ENCODE peak calls at places on chromosome 9, in nine cellular contexts. One of them, this sample, is unnamed.
A peak's percentile ranks its signal among the peaks of the same experiment; 100 is the strongest.

GRCh38 chr9:77980622-77981021 is 51.0 kb downstream of the GNAQ start:
- DNase-seq in H1: no peak
- DNase-seq in Peyer's patch: no peak
- DNase-seq in foreskin fibroblast: peak; percentile 70
- DNase-seq in OCI-LY7: no peak
- DNase-seq in GM23248: peak; percentile 77
- DNase-seq in CD8-positive, alpha-beta memory T cell: no peak
- DNase-seq in A549: no peak
- DNase-seq in fibroblast of pulmonary artery: peak; percentile 73
- DNase-seq in this sample: no peak

GRCh38 chr9:37104183-37104889 is 16.0 kb upstream of the ZCCHC7 start:
- DNase-seq in H1: no peak
- DNase-seq in Peyer's patch: no peak
- DNase-seq in foreskin fibroblast: peak; percentile 94
- DNase-seq in OCI-LY7: no peak
- DNase-seq in GM23248: peak; percentile 95
- DNase-seq in CD8-positive, alpha-beta memory T cell: no peak
- DNase-seq in A549: peak; percentile 29
- DNase-seq in fibroblast of pulmonary artery: peak; percentile 77
- DNase-seq in this sample: no peak

GRCh38 chr9:134475051-134475790 is 149.0 kb downstream of the RXRA start:
- DNase-seq in H1: no peak
- DNase-seq in Peyer's patch: peak; percentile 77
- DNase-seq in foreskin fibroblast: peak; percentile 90
- DNase-seq in OCI-LY7: no peak
- DNase-seq in GM23248: peak; percentile 93
- DNase-seq in CD8-positive, alpha-beta memory T cell: no peak
- DNase-seq in A549: peak; percentile 30
- DNase-seq in fibroblast of pulmonary artery: peak; percentile 86
- DNase-seq in this sample: no peak

GRCh38 chr9:70868661-70869652 is 252.5 kb downstream of the TRPM3 start:
- DNase-seq in H1: no peak
- DNase-seq in Peyer's patch: no peak
- DNase-seq in foreskin fibroblast: peak; percentile 18
- DNase-seq in OCI-LY7: no peak
- DNase-seq in GM23248: no peak
- DNase-seq in CD8-positive, alpha-beta memory T cell: no peak
- DNase-seq in A549: no peak
- DNase-seq in fibroblast of pulmonary artery: peak; percentile 87
- DNase-seq in this sample: no peak

GRCh38 chr9:134390537-134390936 is 64.3 kb downstream of the RXRA start:
- DNase-seq in H1: no peak
- DNase-seq in Peyer's patch: peak; percentile 85
- DNase-seq in foreskin fibroblast: no peak
- DNase-seq in OCI-LY7: no peak
- DNase-seq in GM23248: no peak
- DNase-seq in CD8-positive, alpha-beta memory T cell: peak; percentile 80
- DNase-seq in A549: no peak
- DNase-seq in fibroblast of pulmonary artery: no peak
- DNase-seq in this sample: no peak

GRCh38 chr9:134698587-134699342 is 57.2 kb downstream of the COL5A1 start:
- DNase-seq in H1: peak; percentile 82
- DNase-seq in Peyer's patch: peak; percentile 60
- DNase-seq in foreskin fibroblast: peak; percentile 81
- DNase-seq in OCI-LY7: peak; percentile 60
- DNase-seq in GM23248: peak; percentile 50
- DNase-seq in CD8-positive, alpha-beta memory T cell: no peak
- DNase-seq in A549: peak; percentile 74
- DNase-seq in fibroblast of pulmonary artery: peak; percentile 55
- DNase-seq in this sample: peak; percentile 76

GRCh38 chr9:127444283-127444920 is 6.8 kb downstream of the RPL12 start:
- DNase-seq in H1: no peak
- DNase-seq in Peyer's patch: no peak
- DNase-seq in foreskin fibroblast: peak; percentile 18
- DNase-seq in OCI-LY7: peak; percentile 17
- DNase-seq in GM23248: peak; percentile 18
- DNase-seq in CD8-positive, alpha-beta memory T cell: no peak
- DNase-seq in A549: peak; percentile 53
- DNase-seq in fibroblast of pulmonary artery: no peak
- DNase-seq in this sample: no peak

GRCh38 chr9:113233146-113233545 is 11.8 kb downstream of the SLC31A1 start:
- DNase-seq in H1: no peak
- DNase-seq in Peyer's patch: no peak
- DNase-seq in foreskin fibroblast: no peak
- DNase-seq in OCI-LY7: no peak
- DNase-seq in GM23248: no peak
- DNase-seq in CD8-positive, alpha-beta memory T cell: no peak
- DNase-seq in A549: no peak
- DNase-seq in fibroblast of pulmonary artery: peak; percentile 37
- DNase-seq in this sample: no peak

GRCh38 chr9:93597142-93597706 is 20.8 kb downstream of the PHF2 start:
- DNase-seq in H1: no peak
- DNase-seq in Peyer's patch: peak; percentile 24
- DNase-seq in foreskin fibroblast: no peak
- DNase-seq in OCI-LY7: no peak
- DNase-seq in GM23248: no peak
- DNase-seq in CD8-positive, alpha-beta memory T cell: no peak
- DNase-seq in A549: no peak
- DNase-seq in fibroblast of pulmonary artery: no peak
- DNase-seq in this sample: no peak

GRCh38 chr9:16150938-16151650 is 598.3 kb downstream of the CCDC171 start:
- DNase-seq in H1: no peak
- DNase-seq in Peyer's patch: no peak
- DNase-seq in foreskin fibroblast: no peak
- DNase-seq in OCI-LY7: no peak
- DNase-seq in GM23248: no peak
- DNase-seq in CD8-positive, alpha-beta memory T cell: no peak
- DNase-seq in A549: no peak
- DNase-seq in fibroblast of pulmonary artery: no peak
- DNase-seq in this sample: no peak

GRCh38 chr9:93230185-93230584 is 46.2 kb downstream of the WNK2 start:
- DNase-seq in H1: no peak
- DNase-seq in Peyer's patch: no peak
- DNase-seq in foreskin fibroblast: no peak
- DNase-seq in OCI-LY7: no peak
- DNase-seq in GM23248: no peak
- DNase-seq in CD8-positive, alpha-beta memory T cell: no peak
- DNase-seq in A549: no peak
- DNase-seq in fibroblast of pulmonary artery: no peak
- DNase-seq in this sample: no peak

GRCh38 chr9:4382722-4383317 is 83.0 kb upstream of the GLIS3 start:
- DNase-seq in H1: no peak
- DNase-seq in Peyer's patch: peak; percentile 59
- DNase-seq in foreskin fibroblast: peak; percentile 58
- DNase-seq in OCI-LY7: no peak
- DNase-seq in GM23248: peak; percentile 56
- DNase-seq in CD8-positive, alpha-beta memory T cell: peak; percentile 17
- DNase-seq in A549: peak; percentile 28
- DNase-seq in fibroblast of pulmonary artery: peak; percentile 55
- DNase-seq in this sample: peak; percentile 11

GRCh38 chr9:459491-460444 is 245.1 kb downstream of the DOCK8 start:
- DNase-seq in H1: no peak
- DNase-seq in Peyer's patch: no peak
- DNase-seq in foreskin fibroblast: no peak
- DNase-seq in OCI-LY7: peak; percentile 10
- DNase-seq in GM23248: no peak
- DNase-seq in CD8-positive, alpha-beta memory T cell: peak; percentile 11
- DNase-seq in A549: no peak
- DNase-seq in fibroblast of pulmonary artery: no peak
- DNase-seq in this sample: no peak

GRCh38 chr9:95181226-95181818 is 136.2 kb downstream of the FANCC start:
- DNase-seq in H1: no peak
- DNase-seq in Peyer's patch: no peak
- DNase-seq in foreskin fibroblast: peak; percentile 53
- DNase-seq in OCI-LY7: peak; percentile 39
- DNase-seq in GM23248: peak; percentile 51
- DNase-seq in CD8-positive, alpha-beta memory T cell: no peak
- DNase-seq in A549: no peak
- DNase-seq in fibroblast of pulmonary artery: peak; percentile 41
- DNase-seq in this sample: no peak

GRCh38 chr9:68703672-68704071 is 1.4 kb upstream of the PIP5K1B start:
- DNase-seq in H1: no peak
- DNase-seq in Peyer's patch: no peak
- DNase-seq in foreskin fibroblast: no peak
- DNase-seq in OCI-LY7: no peak
- DNase-seq in GM23248: no peak
- DNase-seq in CD8-positive, alpha-beta memory T cell: no peak
- DNase-seq in A549: no peak
- DNase-seq in fibroblast of pulmonary artery: no peak
- DNase-seq in this sample: no peak

GRCh38 chr9:108859459-108860114 is 2.5 kb upstream of the ACTL7A start:
- DNase-seq in H1: no peak
- DNase-seq in Peyer's patch: no peak
- DNase-seq in foreskin fibroblast: peak; percentile 27
- DNase-seq in OCI-LY7: no peak
- DNase-seq in GM23248: no peak
- DNase-seq in CD8-positive, alpha-beta memory T cell: no peak
- DNase-seq in A549: no peak
- DNase-seq in fibroblast of pulmonary artery: no peak
- DNase-seq in this sample: no peak

GRCh38 chr9:108860354-108860753 is 1.7 kb upstream of the ACTL7A start:
- DNase-seq in H1: no peak
- DNase-seq in Peyer's patch: no peak
- DNase-seq in foreskin fibroblast: peak; percentile 31
- DNase-seq in OCI-LY7: no peak
- DNase-seq in GM23248: no peak
- DNase-seq in CD8-positive, alpha-beta memory T cell: no peak
- DNase-seq in A549: no peak
- DNase-seq in fibroblast of pulmonary artery: no peak
- DNase-seq in this sample: no peak

GRCh38 chr9:108861997-108862396 is at the start of gene ACTL7A:
- DNase-seq in H1: no peak
- DNase-seq in Peyer's patch: no peak
- DNase-seq in foreskin fibroblast: no peak
- DNase-seq in OCI-LY7: no peak
- DNase-seq in GM23248: no peak
- DNase-seq in CD8-positive, alpha-beta memory T cell: no peak
- DNase-seq in A549: no peak
- DNase-seq in fibroblast of pulmonary artery: no peak
- DNase-seq in this sample: no peak

GRCh38 chr9:108861464-108861863 is 602 bp upstream of the ACTL7A start:
- DNase-seq in H1: no peak
- DNase-seq in Peyer's patch: no peak
- DNase-seq in foreskin fibroblast: no peak
- DNase-seq in OCI-LY7: no peak
- DNase-seq in GM23248: no peak
- DNase-seq in CD8-positive, alpha-beta memory T cell: no peak
- DNase-seq in A549: no peak
- DNase-seq in fibroblast of pulmonary artery: no peak
- DNase-seq in this sample: no peak

GRCh38 chr9:108860764-108861163 is 1.3 kb upstream of the ACTL7A start:
- DNase-seq in H1: no peak
- DNase-seq in Peyer's patch: no peak
- DNase-seq in foreskin fibroblast: no peak
- DNase-seq in OCI-LY7: no peak
- DNase-seq in GM23248: no peak
- DNase-seq in CD8-positive, alpha-beta memory T cell: no peak
- DNase-seq in A549: no peak
- DNase-seq in fibroblast of pulmonary artery: no peak
- DNase-seq in this sample: no peak
- H3K4me3 ChIP-seq in H1: no peak overlapping the region
- H3K4me3 ChIP-seq in Peyer's patch: no peak overlapping the region
- H3K4me3 ChIP-seq in foreskin fibroblast: no peak overlapping the region
- H3K4me3 ChIP-seq in OCI-LY7: no peak overlapping the region
- H3K4me3 ChIP-seq in GM23248: no peak overlapping the region
- H3K4me3 ChIP-seq in CD8-positive, alpha-beta memory T cell: no peak overlapping the region
- H3K4me3 ChIP-seq in A549: no peak overlapping the region
- H3K4me3 ChIP-seq in fibroblast of pulmonary artery: no peak overlapping the region
- H3K4me3 ChIP-seq in this sample: no peak overlapping the region

DNA sequence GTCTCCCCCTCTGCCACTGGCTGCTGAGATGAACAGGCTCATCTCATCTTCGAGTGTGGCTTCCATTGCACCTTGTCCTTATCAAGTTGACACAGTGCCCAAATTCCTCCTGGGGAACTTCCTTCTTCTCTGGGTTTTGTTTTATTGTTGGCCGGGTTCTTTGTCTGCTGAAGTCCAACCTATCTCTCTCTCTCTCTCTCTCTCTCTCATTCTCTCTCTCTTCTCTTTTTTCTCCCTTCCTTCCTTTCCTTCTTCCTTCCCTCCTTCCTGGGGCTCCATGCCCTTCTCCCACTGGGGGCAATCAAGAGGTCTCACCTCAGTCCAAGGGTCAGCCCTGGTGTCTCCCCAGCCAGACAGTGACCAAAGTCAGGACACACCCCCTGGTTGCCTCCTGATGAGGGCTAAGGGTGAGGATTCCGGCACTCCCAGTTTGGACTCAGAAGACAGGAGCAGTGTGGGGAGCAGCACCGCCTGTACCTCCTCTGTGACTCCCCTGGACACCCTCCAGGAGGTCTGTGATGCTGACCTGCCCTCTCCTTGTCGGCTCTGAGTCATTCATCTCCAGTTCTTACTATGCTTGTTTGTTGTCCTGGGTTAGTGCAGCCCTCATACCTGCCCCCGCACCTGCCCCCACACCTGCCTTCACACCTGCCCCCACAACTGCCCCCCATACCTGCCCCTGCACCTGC is 30.7 kb downstream of the KCNT1 start:
- DNase-seq in H1: no peak
- DNase-seq in Peyer's patch: no peak
- DNase-seq in foreskin fibroblast: no peak
- DNase-seq in OCI-LY7: no peak
- DNase-seq in GM23248: peak; percentile 17
- DNase-seq in CD8-positive, alpha-beta memory T cell: no peak
- DNase-seq in A549: peak; percentile 18
- DNase-seq in fibroblast of pulmonary artery: no peak
- DNase-seq in this sample: no peak
- H3K4me3 ChIP-seq in H1: no peak overlapping the region
- H3K4me3 ChIP-seq in Peyer's patch: no peak overlapping the region
- H3K4me3 ChIP-seq in foreskin fibroblast: no peak overlapping the region
- H3K4me3 ChIP-seq in OCI-LY7: no peak overlapping the region
- H3K4me3 ChIP-seq in GM23248: no peak overlapping the region
- H3K4me3 ChIP-seq in CD8-positive, alpha-beta memory T cell: no peak overlapping the region
- H3K4me3 ChIP-seq in A549: no peak overlapping the region
- H3K4me3 ChIP-seq in fibroblast of pulmonary artery: no peak overlapping the region
- H3K4me3 ChIP-seq in this sample: no peak overlapping the region

DNA sequence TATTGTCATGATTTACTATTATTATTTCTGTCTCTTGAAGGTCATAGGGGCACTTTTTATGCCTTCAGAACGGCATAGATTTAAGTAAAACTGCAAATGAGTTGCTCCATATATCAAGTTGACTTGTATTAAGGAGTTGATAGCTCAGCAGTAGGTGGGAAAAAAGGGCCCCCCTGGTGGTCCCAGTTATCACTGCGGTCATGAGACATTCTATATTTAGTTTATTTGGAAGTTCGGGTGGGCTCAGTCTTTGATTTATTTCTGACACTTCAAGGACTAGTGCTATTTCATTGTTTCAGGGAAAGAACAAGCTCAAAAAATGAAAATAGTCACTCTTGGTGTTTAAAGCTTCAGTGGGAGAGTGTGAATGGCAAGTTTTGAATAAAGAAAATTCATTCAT is 159.3 kb downstream of the SLC24A2 start:
- DNase-seq in H1: no peak
- DNase-seq in Peyer's patch: no peak
- DNase-seq in foreskin fibroblast: no peak
- DNase-seq in OCI-LY7: no peak
- DNase-seq in GM23248: no peak
- DNase-seq in CD8-positive, alpha-beta memory T cell: no peak
- DNase-seq in A549: no peak
- DNase-seq in fibroblast of pulmonary artery: no peak
- DNase-seq in this sample: no peak
- H3K4me3 ChIP-seq in H1: no peak overlapping the region
- H3K4me3 ChIP-seq in Peyer's patch: no peak overlapping the region
- H3K4me3 ChIP-seq in foreskin fibroblast: no peak overlapping the region
- H3K4me3 ChIP-seq in OCI-LY7: no peak overlapping the region
- H3K4me3 ChIP-seq in GM23248: no peak overlapping the region
- H3K4me3 ChIP-seq in CD8-positive, alpha-beta memory T cell: no peak overlapping the region
- H3K4me3 ChIP-seq in A549: no peak overlapping the region
- H3K4me3 ChIP-seq in fibroblast of pulmonary artery: no peak overlapping the region
- H3K4me3 ChIP-seq in this sample: no peak overlapping the region

GRCh38 chr9:135958485-135958884 is 2.7 kb downstream of the UBAC1 start:
- DNase-seq in H1: no peak
- DNase-seq in Peyer's patch: no peak
- DNase-seq in foreskin fibroblast: no peak
- DNase-seq in OCI-LY7: no peak
- DNase-seq in GM23248: no peak
- DNase-seq in CD8-positive, alpha-beta memory T cell: no peak
- DNase-seq in A549: no peak
- DNase-seq in fibroblast of pulmonary artery: no peak
- DNase-seq in this sample: no peak
- H3K4me3 ChIP-seq in H1: no peak overlapping the region
- H3K4me3 ChIP-seq in Peyer's patch: no peak overlapping the region
- H3K4me3 ChIP-seq in foreskin fibroblast: no peak overlapping the region
- H3K4me3 ChIP-seq in OCI-LY7: no peak overlapping the region
- H3K4me3 ChIP-seq in GM23248: no peak overlapping the region
- H3K4me3 ChIP-seq in CD8-positive, alpha-beta memory T cell: no peak overlapping the region
- H3K4me3 ChIP-seq in A549: no peak overlapping the region
- H3K4me3 ChIP-seq in fibroblast of pulmonary artery: no peak overlapping the region
- H3K4me3 ChIP-seq in this sample: no peak overlapping the region

This sample was measured in iPS DF 6.9.